ENCODE peak calls at places on chromosomes 6 and 20, in four cellular contexts. Q, T, O and K are unnamed samples.

GRCh38 chr20:10578607-10579006 is 95.2 kb downstream of the JAG1 start:
- DNase-seq in T (peak), Q (no peak), O (no peak), K (peak)

GRCh38 chr20:11059659-11060058 is 385.9 kb upstream of the JAG1 start:
- DNase-seq in T (no peak), Q (no peak), O (no peak), K (no peak)

GRCh38 chr20:44222969-44223368 is 12.4 kb upstream of the OSER1 start:
- DNase-seq in Q (no peak), T (no peak), O (no peak), K (no peak)

GRCh38 chr20:63751471-63752271 is 12.1 kb downstream of the SLC2A4RG start:
- DNase-seq in Q (no peak), O (no peak), T (no peak), K (no peak)

GRCh38 chr6:105603779-105604592 is 201.1 kb upstream of the PREP start:
- DNase-seq in Q (no peak), T (peak), O (no peak), K (no peak)

GRCh38 chr6:7402746-7403145 is 13.1 kb downstream of the RIOK1 start:
- DNase-seq in T (no peak), O (no peak), Q (no peak), K (no peak)

GRCh38 chr6:152338335-152339125 is 298.6 kb downstream of the SYNE1 start:
- DNase-seq in O (no peak), Q (no peak), T (peak), K (peak)

GRCh38 chr6:139161817-139162284 is 27.0 kb downstream of the HECA start:
- DNase-seq in O (no peak), Q (peak), T (no peak), K (no peak)

GRCh38 chr6:2522521-2522920 is 228.2 kb downstream of the MYLK4 start:
- DNase-seq in T (no peak), Q (no peak), O (no peak), K (peak)

GRCh38 chr6:154923199-154923869 is 71.8 kb upstream of the TIAM2 start:
- DNase-seq in T (no peak), Q (no peak), O (no peak), K (no peak)

GRCh38 chr20:41174782-41175181 is 37.4 kb downstream of the PLCG1 start:
- DNase-seq in T (no peak), O (no peak), Q (no peak), K (no peak)

GRCh38 chr6:153831350-153832078 is 207.5 kb upstream of the OPRM1 start:
- DNase-seq in T (no peak), Q (no peak), O (no peak), K (no peak)

GRCh38 chr6:89117285-89118108 is at the start of gene SRSF12:
- DNase-seq in O (peak), Q (peak), T (peak), K (peak)

GRCh38 chr6:101454106-101454676 is 60.7 kb downstream of the GRIK2 start:
- DNase-seq in O (no peak), Q (no peak), T (no peak), K (no peak)

GRCh38 chr20:9442858-9443257 is 71.5 kb upstream of the LAMP5 start:
- DNase-seq in T (no peak), Q (no peak), O (no peak), K (no peak)

GRCh38 chr20:25553819-25554296 is 31.5 kb downstream of the NINL start:
- DNase-seq in O (no peak), T (peak), Q (no peak), K (peak)

GRCh38 chr20:43724383-43724782 is 2.4 kb downstream of the GTSF1L start:
- DNase-seq in O (no peak), Q (no peak), T (no peak), K (no peak)

GRCh38 chr6:18161437-18161836 is 6.2 kb downstream of the KDM1B start:
- DNase-seq in O (no peak), T (no peak), Q (no peak), K (no peak)

GRCh38 chr6:104705095-104705707 is 154.5 kb downstream of the HACE1 start:
- DNase-seq in O (no peak), Q (no peak), T (peak), K (peak)

GRCh38 chr6:111121789-111122350 is 34.6 kb downstream of the SLC16A10 start:
- DNase-seq in T (no peak), O (no peak), Q (no peak), K (no peak)

GRCh38 chr20:40562031-40562430 is 127.0 kb downstream of the MAFB start:
- DNase-seq in O (peak), Q (no peak), T (no peak), K (peak)

GRCh38 chr20:37071481-37071911 is 24.3 kb downstream of the RBL1 start:
- DNase-seq in Q (no peak), O (no peak), T (peak), K (peak)

GRCh38 chr6:78302411-78302810 is 564.9 kb upstream of the IRAK1BP1 start:
- DNase-seq in T (no peak), Q (no peak), O (no peak), K (no peak)

GRCh38 chr20:9028419-9028818 is 40.5 kb upstream of the PLCB4 start:
- DNase-seq in O (no peak), T (no peak), Q (no peak), K (no peak)

GRCh38 chr6:131379951-131380350 is 193.1 kb upstream of the ARG1 start:
- DNase-seq in O (no peak), Q (no peak), T (peak), K (peak)

GRCh38 chr6:26607434-26608230 is 10.9 kb downstream of the ABT1 start:
- DNase-seq in O (no peak), Q (peak), T (peak), K (peak)

GRCh38 chr20:3275966-3276365 is 37.0 kb upstream of the SLC4A11 start:
- DNase-seq in O (no peak), T (peak), Q (no peak), K (peak)

GRCh38 chr6:28980797-28981390 is 24.2 kb downstream of the ZNF311 start:
- DNase-seq in T (peak), O (no peak), Q (peak), K (peak)

GRCh38 chr20:60057866-60058807 is 99.9 kb downstream of the CDH26 start:
- DNase-seq in T (no peak), Q (peak), O (peak), K (peak)

GRCh38 chr20:2195614-2196013 is 94.0 kb downstream of the STK35 start:
- DNase-seq in O (no peak), Q (no peak), T (no peak), K (no peak)

GRCh38 chr6:1510239-1510638 is 99.5 kb upstream of the FOXC1 start:
- DNase-seq in T (no peak), O (no peak), Q (no peak), K (no peak)

GRCh38 chr6:64777941-64778785 is 928.9 kb downstream of the EYS start:
- DNase-seq in T (no peak), Q (no peak), O (no peak), K (peak)

GRCh38 chr20:9978395-9979004 is 56.3 kb upstream of the ANKEF1 start:
- DNase-seq in O (no peak), T (peak), Q (peak), K (peak)

GRCh38 chr6:14435291-14435690 is 317.7 kb downstream of the CD83 start:
- DNase-seq in T (no peak), Q (no peak), O (no peak), K (no peak)

GRCh38 chr6:42727084-42727601 is 4.7 kb upstream of the PRPH2 start:
- DNase-seq in O (peak), T (no peak), Q (peak), K (no peak)

GRCh38 chr6:123039431-123039830 is 43.4 kb downstream of the CLVS2 start:
- DNase-seq in O (no peak), T (no peak), Q (no peak), K (no peak)

GRCh38 chr6:129490551-129491245 is 219.3 kb downstream of the ARHGAP18 start:
- DNase-seq in Q (peak), T (peak), O (no peak), K (peak)

DNA sequence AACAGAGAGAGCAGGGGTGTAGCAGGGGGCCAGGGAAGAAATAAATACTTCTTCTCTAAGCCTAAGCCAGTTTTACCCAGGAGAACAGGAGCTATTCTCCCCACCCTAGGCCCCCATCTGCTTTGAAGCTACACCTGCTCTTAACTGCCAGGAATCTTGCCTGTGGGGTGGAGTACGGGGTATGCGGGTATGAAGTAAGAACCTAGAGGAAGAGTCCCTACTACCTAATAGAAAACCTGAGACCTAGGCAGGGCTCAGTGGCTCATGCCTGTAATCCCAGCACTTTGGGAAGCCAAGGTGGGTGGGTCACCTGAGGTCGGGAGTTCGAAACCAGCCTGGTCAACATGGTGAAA is 1.6 kb downstream of the SLC29A1 start:
- DNase-seq in T (no peak), Q (no peak), O (no peak), K (no peak)
- H3K4me3 ChIP-seq in T (no peak), Q (peak), O (no peak), K (no peak)

GRCh38 chr6:15452182-15452941 is 206.5 kb downstream of the JARID2 start:
- DNase-seq in O (no peak), Q (peak), T (no peak), K (no peak)

GRCh38 chr6:15453186-15453585 is 207.3 kb downstream of the JARID2 start:
- DNase-seq in Q (no peak), T (no peak), O (no peak), K (no peak)

GRCh38 chr6:15451738-15452137 is 205.9 kb downstream of the JARID2 start:
- DNase-seq in T (no peak), Q (no peak), O (no peak), K (no peak)

GRCh38 chr6:15456422-15456821 is 206.4 kb downstream of the DTNBP1 start:
- DNase-seq in T (no peak), Q (no peak), O (no peak), K (no peak)

DNA sequence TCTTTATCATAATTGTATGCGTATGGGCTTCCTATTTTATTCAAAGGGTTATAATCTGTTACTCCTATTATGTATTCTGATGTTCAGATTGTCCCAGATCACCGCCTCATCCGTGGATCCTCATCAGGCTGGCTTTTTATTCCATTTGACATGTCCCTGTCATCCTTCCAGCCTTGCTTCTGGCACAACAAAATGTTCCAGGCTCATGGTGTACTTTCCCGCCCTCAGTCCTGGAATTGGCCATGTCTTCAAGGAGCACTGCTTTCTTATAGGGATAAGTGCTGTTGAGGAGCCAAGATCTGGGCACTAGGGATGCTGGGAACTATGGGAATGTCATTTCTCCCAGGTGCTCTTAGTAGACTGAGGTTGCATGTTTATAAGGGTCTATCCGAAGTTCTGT is 207.8 kb downstream of the JARID2 start:
- DNase-seq in O (no peak), T (no peak), Q (no peak), K (no peak)
- TF ChIP-seq CTCF in O (no peak), T (no peak), Q (no peak), K (no peak)

GRCh38 chr20:47675190-47676142 is 109.8 kb downstream of the SULF2 start:
- DNase-seq in Q (no peak), O (no peak), T (no peak), K (no peak)
- H3K4me3 ChIP-seq in Q (no peak), O (no peak), T (no peak), K (no peak)

DNA sequence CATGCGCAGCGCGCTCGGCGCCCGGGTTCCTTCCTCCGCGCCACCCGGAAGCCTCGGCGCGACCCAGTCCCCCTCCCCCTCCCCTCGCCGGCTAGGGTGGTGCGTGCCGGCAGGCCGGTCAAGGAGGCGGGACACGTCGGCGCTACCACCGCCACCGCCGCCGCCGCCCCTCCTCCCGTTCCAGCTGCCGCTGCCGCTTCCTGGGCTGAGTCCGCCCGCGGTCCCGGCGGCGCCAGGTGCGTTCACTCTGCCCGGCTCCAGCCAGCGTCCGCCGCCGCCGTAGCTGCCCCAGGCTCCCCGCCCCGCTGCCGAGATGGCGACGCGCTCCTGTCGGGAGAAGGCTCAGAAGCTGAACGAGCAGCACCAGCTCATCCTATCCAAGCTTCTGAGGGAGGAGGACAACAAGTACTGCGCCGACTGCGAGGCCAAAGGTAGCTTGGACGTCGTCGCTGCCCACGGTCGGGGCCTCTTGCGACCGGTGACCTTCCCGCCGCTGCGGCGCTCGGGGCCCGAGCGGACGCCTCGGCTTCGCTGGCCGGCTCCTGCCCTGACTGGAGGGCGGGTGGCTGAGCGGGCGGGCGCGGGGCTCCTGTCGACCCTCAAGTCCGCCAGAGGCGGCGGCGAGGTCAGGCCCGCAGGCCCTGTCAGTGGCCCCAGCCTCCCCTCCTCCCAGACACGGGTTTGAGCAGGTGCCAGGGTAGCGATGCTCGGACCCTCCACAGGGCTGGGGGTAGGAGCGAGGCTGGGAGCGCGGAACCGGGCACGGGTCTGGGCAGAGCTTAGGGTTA is at the start of gene SMAP1:
- DNase-seq in T (peak), Q (peak), O (peak), K (peak)
- TF ChIP-seq CTCF in T (no peak), Q (no peak), O (no peak), K (no peak)

DNA sequence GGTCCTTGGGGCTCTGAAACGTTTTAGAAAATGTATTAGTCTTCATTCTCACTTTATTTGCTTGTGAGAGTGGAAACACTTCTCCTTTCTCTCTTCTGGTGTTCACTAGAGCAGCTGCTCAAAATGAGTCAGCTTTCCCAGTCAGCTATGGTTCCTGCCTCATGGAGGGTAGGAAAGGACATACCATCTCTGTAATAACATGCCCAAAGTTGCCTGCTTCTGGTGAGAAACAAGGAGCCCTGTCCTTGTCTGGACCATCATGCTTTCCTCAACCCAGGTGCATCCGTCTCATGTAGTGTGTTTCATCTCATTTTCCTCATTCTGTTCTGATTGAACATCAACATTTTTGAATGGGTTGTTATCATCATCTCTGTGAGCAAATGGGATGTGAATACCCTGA is 17.1 kb upstream of the TINAG start:
- DNase-seq in T (peak), O (no peak), Q (no peak), K (peak)
- H3K4me3 ChIP-seq in T (no peak), O (no peak), Q (no peak), K (no peak)

DNA sequence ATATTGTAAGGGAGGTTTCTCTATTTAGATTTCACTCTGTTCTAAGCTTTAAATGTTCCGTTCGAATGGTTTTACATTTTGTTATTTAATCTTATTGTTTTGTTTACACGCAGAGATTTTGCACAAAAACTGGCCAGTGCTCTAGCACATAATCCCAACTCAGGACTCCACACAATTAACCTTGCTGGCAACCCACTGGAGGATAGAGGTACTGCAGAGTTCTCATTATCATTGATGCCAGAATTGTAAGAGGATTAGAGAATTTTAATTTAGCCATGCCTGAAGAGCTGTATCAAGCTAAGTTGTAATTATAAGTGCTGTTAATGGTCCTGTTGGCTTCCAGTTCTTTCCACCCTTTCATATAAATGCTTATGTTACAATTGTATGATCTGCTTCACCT is 179.7 kb upstream of the SCGN start:
- DNase-seq in T (no peak), Q (no peak), O (no peak), K (no peak)
- TF ChIP-seq CTCF in T (peak), Q (no peak), O (no peak), K (peak)

DNA sequence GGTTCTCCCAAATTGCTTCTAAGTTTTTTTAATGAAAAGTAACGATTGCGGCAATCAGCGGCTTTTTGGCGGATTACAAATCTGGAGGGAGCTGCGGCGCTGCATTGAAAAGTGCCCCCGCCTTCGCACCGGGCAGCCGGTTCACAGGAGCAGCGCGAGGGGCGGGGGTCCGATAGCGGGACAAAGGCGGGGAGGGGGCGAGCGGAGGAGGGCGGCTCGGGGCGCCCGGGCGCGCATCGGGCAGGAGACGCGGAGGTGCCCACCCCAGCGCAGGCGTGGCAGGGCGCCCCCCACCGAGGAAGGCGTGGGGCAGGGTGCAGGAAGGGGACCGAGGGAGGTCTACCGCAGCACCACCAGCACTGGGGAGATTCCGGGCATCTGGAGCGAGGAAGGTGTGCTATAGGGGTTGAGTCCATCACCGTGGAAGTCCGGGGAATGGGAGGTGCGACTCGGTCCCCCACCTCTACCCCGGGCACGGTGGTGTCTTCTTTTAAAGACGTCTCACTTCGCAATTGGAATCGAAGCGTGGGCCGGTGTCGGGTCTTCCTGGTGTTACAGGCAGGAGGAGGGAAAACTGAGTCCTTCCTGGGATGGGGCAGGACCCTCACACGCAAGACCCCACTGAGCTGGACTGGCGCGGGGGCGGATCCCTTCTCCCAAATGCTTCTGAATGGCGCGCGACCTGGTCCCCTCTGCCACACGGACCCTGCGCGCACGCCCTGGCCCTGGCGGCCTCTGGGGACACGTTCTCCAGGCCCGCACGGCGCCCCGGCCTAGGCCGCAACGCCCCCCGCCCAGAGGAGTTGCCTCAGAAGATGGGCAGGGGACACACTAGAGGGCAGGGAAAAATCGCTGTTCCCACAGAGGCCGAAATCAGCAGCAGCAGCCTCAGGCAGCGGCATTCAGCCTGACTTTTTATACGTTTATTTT is 44.9 kb upstream of the OSTM1 start:
- DNase-seq in Q (no peak), O (no peak), T (no peak), K (no peak)
- H3K4me3 ChIP-seq in Q (peak), O (peak), T (peak), K (peak)

GRCh38 chr6:19772891-19773290 is 64.3 kb upstream of the ID4 start:
- DNase-seq in Q (no peak), O (no peak), T (no peak), K (no peak)
- TF ChIP-seq CTCF in Q (no peak), O (no peak), T (no peak), K (peak)